ENCODE peak calls at places on chromosomes 2 and 18, in five cellular contexts. S is cardiac muscle cell; K is astrocyte; X is ACHN; E is stimulated activated naive CD8-positive, alpha-beta T cell treated with anti-CD3 and anti-CD28 coated beads, Interleukin-15, Interleukin-2, amounts not matched to agents 100 U/mL and 50 U/mL, for 24 hours. A is an unnamed sample.

GRCh38 chr2:47437287-47437686 is 34.3 kb downstream of the MSH2 start:
- DNase-seq in X (peak), S (peak), K (peak), E (no peak), A (peak)

GRCh38 chr2:26462511-26463251 is 15.2 kb downstream of the OTOF start:
- DNase-seq in E (no peak), S (peak), K (peak), X (peak), A (peak)

GRCh38 chr2:239827511-239827865 is 197.7 kb downstream of the NDUFA10 start:
- DNase-seq in E (no peak), S (no peak), X (no peak), K (no peak), A (no peak)

GRCh38 chr2:230614913-230615332 is 97.7 kb upstream of the CAB39 start:
- DNase-seq in X (no peak), K (no peak), S (no peak), E (peak), A (no peak)

GRCh38 chr2:66069937-66070716 is 364.8 kb upstream of the MEIS1 start:
- DNase-seq in E (no peak), K (no peak), S (no peak), X (no peak), A (no peak)

GRCh38 chr2:207121784-207122183 is 44.0 kb downstream of the KLF7 start:
- DNase-seq in X (peak), K (peak), E (no peak), S (peak), A (no peak)

GRCh38 chr2:7165736-7166135 is 248.5 kb downstream of the RNF144A start:
- DNase-seq in S (no peak), K (peak), X (no peak), E (no peak), A (no peak)

GRCh38 chr2:25250331-25251031 is 82.1 kb upstream of the POMC start:
- DNase-seq in X (no peak), S (peak), E (peak), K (peak), A (no peak)

GRCh38 chr2:208356846-208357574 is 49.6 kb upstream of the PTH2R start:
- DNase-seq in X (peak), S (no peak), K (peak), E (no peak), A (no peak)

GRCh38 chr18:48947583-48947982 is 3.2 kb downstream of the SMAD7 start:
- DNase-seq in S (no peak), X (no peak), K (no peak), E (no peak), A (peak)

GRCh38 chr18:57668021-57668420 is 46.4 kb upstream of the NARS1 start:
- DNase-seq in X (no peak), S (no peak), K (no peak), E (no peak), A (no peak)

GRCh38 chr2:38716185-38716584 is 35.0 kb downstream of the SRSF7 start:
- DNase-seq in E (no peak), S (peak), K (peak), X (no peak), A (no peak)

GRCh38 chr2:114022360-114023085 is 132.6 kb downstream of the ACTR3 start:
- DNase-seq in K (peak), X (peak), E (no peak), S (peak), A (peak)

GRCh38 chr2:172230783-172231446 is 128.2 kb upstream of the DLX2 start:
- DNase-seq in K (peak), E (no peak), X (no peak), S (no peak), A (no peak)

GRCh38 chr2:238397381-238397780 is 29.3 kb upstream of the ASB1 start:
- DNase-seq in E (no peak), X (no peak), S (no peak), K (no peak), A (no peak)

GRCh38 chr2:88615822-88616221 is 11.4 kb downstream of the EIF2AK3 start:
- DNase-seq in S (no peak), X (no peak), E (no peak), K (no peak), A (no peak)